ENCODE peak calls at places on chromosomes 4 and X, in six cellular contexts. One of them, this sample, is unnamed.

GRCh38 chrX:48631376-48632090 is 34.2 kb downstream of the WDR13 start:
- DNase-seq in ACHN: peak
- DNase-seq in nephron progenitor cell: peak
- DNase-seq in stimulated activated naive B cell treated with anti-CD40 and anti-IgM and Interleukin-4, amounts not matched to agents 10 μg/mL and 1 μg/mL and 100 μg/mL, for 72 hours: peak
- DNase-seq in fibroblast of lung: peak
- DNase-seq in aorta: no peak
- DNase-seq in this sample: peak

GRCh38 chr4:156949373-156949814 is 22.2 kb downstream of the PDGFC start:
- DNase-seq in ACHN: peak
- DNase-seq in nephron progenitor cell: no peak
- DNase-seq in stimulated activated naive B cell treated with anti-CD40 and anti-IgM and Interleukin-4, amounts not matched to agents 10 μg/mL and 1 μg/mL and 100 μg/mL, for 72 hours: no peak
- DNase-seq in fibroblast of lung: peak
- DNase-seq in aorta: no peak
- DNase-seq in this sample: no peak

GRCh38 chr4:37438880-37439279 is 194.3 kb downstream of the NWD2 start:
- DNase-seq in ACHN: no peak
- DNase-seq in nephron progenitor cell: no peak
- DNase-seq in stimulated activated naive B cell treated with anti-CD40 and anti-IgM and Interleukin-4, amounts not matched to agents 10 μg/mL and 1 μg/mL and 100 μg/mL, for 72 hours: no peak
- DNase-seq in fibroblast of lung: no peak
- DNase-seq in aorta: no peak
- DNase-seq in this sample: no peak

GRCh38 chrX:48071064-48071985 is at the start of gene ZNF630:
- DNase-seq in ACHN: peak
- DNase-seq in nephron progenitor cell: peak
- DNase-seq in stimulated activated naive B cell treated with anti-CD40 and anti-IgM and Interleukin-4, amounts not matched to agents 10 μg/mL and 1 μg/mL and 100 μg/mL, for 72 hours: peak
- DNase-seq in fibroblast of lung: peak
- DNase-seq in aorta: peak
- DNase-seq in this sample: peak

GRCh38 chrX:23008431-23009099 is 8.8 kb downstream of the DDX53 start:
- DNase-seq in ACHN: peak
- DNase-seq in nephron progenitor cell: no peak
- DNase-seq in stimulated activated naive B cell treated with anti-CD40 and anti-IgM and Interleukin-4, amounts not matched to agents 10 μg/mL and 1 μg/mL and 100 μg/mL, for 72 hours: no peak
- DNase-seq in fibroblast of lung: peak
- DNase-seq in aorta: no peak
- DNase-seq in this sample: no peak

GRCh38 chr4:87317527-87317926 is 5.2 kb downstream of the HSD17B13 start:
- DNase-seq in ACHN: no peak
- DNase-seq in nephron progenitor cell: no peak
- DNase-seq in stimulated activated naive B cell treated with anti-CD40 and anti-IgM and Interleukin-4, amounts not matched to agents 10 μg/mL and 1 μg/mL and 100 μg/mL, for 72 hours: no peak
- DNase-seq in fibroblast of lung: peak
- DNase-seq in aorta: no peak
- DNase-seq in this sample: no peak

GRCh38 chr4:143287571-143287923 is 49.1 kb upstream of the GAB1 start:
- DNase-seq in ACHN: no peak
- DNase-seq in nephron progenitor cell: no peak
- DNase-seq in stimulated activated naive B cell treated with anti-CD40 and anti-IgM and Interleukin-4, amounts not matched to agents 10 μg/mL and 1 μg/mL and 100 μg/mL, for 72 hours: no peak
- DNase-seq in fibroblast of lung: no peak
- DNase-seq in aorta: no peak
- DNase-seq in this sample: no peak

GRCh38 chr4:38605181-38605764 is 58.7 kb upstream of the KLF3 start:
- DNase-seq in ACHN: no peak
- DNase-seq in nephron progenitor cell: no peak
- DNase-seq in stimulated activated naive B cell treated with anti-CD40 and anti-IgM and Interleukin-4, amounts not matched to agents 10 μg/mL and 1 μg/mL and 100 μg/mL, for 72 hours: no peak
- DNase-seq in fibroblast of lung: no peak
- DNase-seq in aorta: no peak
- DNase-seq in this sample: no peak

GRCh38 chrX:101417981-101418841 is 10.2 kb downstream of the HNRNPH2 start:
- DNase-seq in ACHN: peak
- DNase-seq in nephron progenitor cell: peak
- DNase-seq in stimulated activated naive B cell treated with anti-CD40 and anti-IgM and Interleukin-4, amounts not matched to agents 10 μg/mL and 1 μg/mL and 100 μg/mL, for 72 hours: peak
- DNase-seq in fibroblast of lung: peak
- DNase-seq in aorta: peak
- DNase-seq in this sample: peak

GRCh38 chr4:127601029-127601428 is 31.7 kb upstream of the INTU start:
- DNase-seq in ACHN: peak
- DNase-seq in nephron progenitor cell: no peak
- DNase-seq in stimulated activated naive B cell treated with anti-CD40 and anti-IgM and Interleukin-4, amounts not matched to agents 10 μg/mL and 1 μg/mL and 100 μg/mL, for 72 hours: no peak
- DNase-seq in fibroblast of lung: peak
- DNase-seq in aorta: no peak
- DNase-seq in this sample: peak